ENCODE peak calls at places on chromosomes 5 and 9, in eight cellular contexts. I, U, Y, V, W, X, C and F are unnamed samples.

GRCh38 chr9:101626295-101626694 is 31.5 kb upstream of the PPP3R2 start:
- DNase-seq in C (no peak), W (no peak), Y (no peak), V (no peak), I (no peak), U (no peak), X (no peak), F (peak; percentile 70)

GRCh38 chr5:32984851-32985250 is 273.7 kb downstream of the NPR3 start:
- DNase-seq in W (no peak), X (no peak), Y (no peak), V (no peak), U (no peak), C (no peak), I (no peak), F (no peak)

GRCh38 chr5:61319388-61320146 is 12.5 kb upstream of the ZSWIM6 start:
- DNase-seq in W (no peak), U (no peak), V (no peak), X (no peak), I (peak; percentile 74), C (no peak), Y (no peak), F (peak; percentile 83)

GRCh38 chr5:143023447-143024096 is 253.4 kb downstream of the ARHGAP26 start:
- DNase-seq in X (peak; percentile 27), U (no peak), C (peak; percentile 49), V (peak; percentile 67), I (no peak), W (no peak), Y (no peak), F (no peak)

GRCh38 chr5:164679461-164679860 is 1174.0 kb downstream of the MAT2B start:
- DNase-seq in C (no peak), U (no peak), I (no peak), X (no peak), W (no peak), V (no peak), Y (no peak), F (no peak)

GRCh38 chr9:108759835-108760234 is 96.0 kb downstream of the ACTL7B start:
- DNase-seq in C (no peak), U (no peak), Y (no peak), I (no peak), X (no peak), V (no peak), W (no peak), F (no peak)

GRCh38 chr5:9562101-9562500 is 16.2 kb upstream of the SEMA5A start:
- DNase-seq in V (no peak), W (no peak), I (no peak), Y (no peak), U (no peak), C (no peak), X (no peak), F (peak; percentile 92)

GRCh38 chr9:71368157-71368556 is 246.7 kb upstream of the TRPM3 start:
- DNase-seq in U (no peak), I (no peak), V (no peak), X (no peak), W (no peak), Y (no peak), C (no peak), F (no peak)

GRCh38 chr9:116207371-116208111 is 54.0 kb downstream of the PAPPA start:
- DNase-seq in V (no peak), Y (no peak), C (no peak), X (no peak), W (no peak), U (no peak), I (no peak), F (peak; percentile 19)

GRCh38 chr9:135021393-135021789 is 66.1 kb upstream of the OLFM1 start:
- DNase-seq in V (no peak), W (no peak), U (no peak), C (no peak), I (no peak), X (no peak), Y (no peak), F (no peak)

GRCh38 chr9:32737378-32737777 is 46.0 kb upstream of the TMEM215 start:
- DNase-seq in C (no peak), W (no peak), I (no peak), V (no peak), X (no peak), Y (no peak), U (no peak), F (no peak)

GRCh38 chr9:125160750-125161149 is 17.4 kb upstream of the SCAI start:
- DNase-seq in I (no peak), Y (no peak), U (no peak), X (no peak), V (no peak), C (no peak), W (no peak), F (no peak)

GRCh38 chr9:588952-589351 is 252.5 kb upstream of the DMRT1 start:
- DNase-seq in W (no peak), U (no peak), I (no peak), C (no peak), X (no peak), V (no peak), Y (no peak), F (no peak)

GRCh38 chr5:159094745-159095144 is 5.0 kb downstream of the EBF1 start:
- DNase-seq in V (peak; percentile 81), C (peak; percentile 54), U (peak; percentile 57), Y (no peak), I (no peak), W (peak; percentile 81), X (no peak), F (peak; percentile 47)

GRCh38 chr9:114720296-114720695 is 38.3 kb upstream of the TEX48 start:
- DNase-seq in X (no peak), U (no peak), C (no peak), I (no peak), V (no peak), Y (no peak), W (no peak), F (no peak)

GRCh38 chr5:7926296-7926695 is 57.3 kb downstream of the MTRR start:
- DNase-seq in W (no peak), X (no peak), Y (no peak), V (no peak), C (no peak), U (no peak), I (no peak), F (no peak)

GRCh38 chr9:16425572-16425971 is 444.9 kb downstream of the BNC2 start:
- DNase-seq in I (no peak), Y (no peak), U (no peak), W (no peak), V (no peak), X (no peak), C (no peak), F (no peak)

GRCh38 chr9:5310851-5311250 is 6.3 kb upstream of the RLN2 start:
- DNase-seq in V (no peak), Y (no peak), X (no peak), W (no peak), U (no peak), I (no peak), C (no peak), F (no peak)